ENCODE peak calls at places on chromosomes 5 and 9, in eight cellular contexts. B is fibroblast of pulmonary artery, M is transverse colon, E is CD14-positive monocyte, R is HL-60, D is body of pancreas, J is endothelial cell, P is AG04450. N is an unnamed sample.

GRCh38 chr9:126704157-126704941 is 90.6 kb downstream of the LMX1B start:
- DNase-seq in B (peak), M (no peak), E (no peak), R (no peak), D (no peak), J (peak), P (no peak), N (no peak)

GRCh38 chr5:80143491-80143890 is 108.3 kb downstream of the THBS4 start:
- DNase-seq in B (no peak), M (no peak), E (no peak), R (no peak), D (no peak), J (no peak), P (no peak), N (no peak)

GRCh38 chr5:31186672-31187267 is 6.7 kb upstream of the CDH6 start:
- DNase-seq in B (peak), M (no peak), E (no peak), R (peak), D (no peak), J (no peak), P (peak), N (no peak)

GRCh38 chr5:107673106-107673367 is 2.3 kb upstream of the EFNA5 start:
- DNase-seq in B (no peak), M (no peak), E (no peak), R (no peak), D (no peak), J (no peak), P (no peak), N (no peak)

GRCh38 chr5:181133610-181134231 is 2.8 kb upstream of the OR2V1 start:
- DNase-seq in B (peak), M (peak), E (no peak), R (no peak), D (no peak), J (no peak), P (peak), N (no peak)

GRCh38 chr5:7927466-7928375 is 58.8 kb downstream of the MTRR start:
- DNase-seq in B (peak), M (peak), E (no peak), R (no peak), D (peak), J (peak), P (peak), N (peak)

GRCh38 chr9:16871358-16872151 is 1.1 kb upstream of the BNC2 start:
- DNase-seq in B (peak), M (peak), E (peak), R (peak), D (peak), J (peak), P (no peak), N (peak)

GRCh38 chr9:136754059-136754572 is 3.9 kb downstream of the LCN8 start:
- DNase-seq in B (no peak), M (no peak), E (no peak), R (no peak), D (no peak), J (no peak), P (no peak), N (no peak)

GRCh38 chr9:8732367-8733075 is 932.9 kb upstream of the DMAC1 start:
- DNase-seq in B (no peak), M (no peak), E (no peak), R (no peak), D (no peak), J (no peak), P (no peak), N (no peak)

GRCh38 chr5:124721336-124721735 is 25.1 kb downstream of the ZNF608 start:
- DNase-seq in B (no peak), M (no peak), E (no peak), R (no peak), D (no peak), J (no peak), P (no peak), N (no peak)

GRCh38 chr9:71647094-71647591 is 121.2 kb downstream of the CEMIP2 start:
- DNase-seq in B (peak), M (peak), E (peak), R (peak), D (peak), J (peak), P (peak), N (no peak)

GRCh38 chr5:180143656-180144364 is 65.2 kb downstream of the RASGEF1C start:
- DNase-seq in B (no peak), M (no peak), E (no peak), R (no peak), D (no peak), J (no peak), P (no peak), N (no peak)

GRCh38 chr9:91966503-91966902 is 16.5 kb upstream of the ROR2 start:
- DNase-seq in B (no peak), M (no peak), E (no peak), R (no peak), D (no peak), J (no peak), P (no peak), N (no peak)

GRCh38 chr9:135769489-135770202 is 67.7 kb downstream of the KCNT1 start:
- DNase-seq in B (no peak), M (no peak), E (no peak), R (no peak), D (no peak), J (no peak), P (no peak), N (no peak)

GRCh38 chr5:74056789-74057164 is 430.8 kb downstream of the ARHGEF28 start:
- DNase-seq in B (peak), M (peak), E (no peak), R (no peak), D (peak), J (no peak), P (no peak), N (no peak)

GRCh38 chr5:169803077-169803981 is 166.3 kb downstream of the DOCK2 start:
- DNase-seq in B (peak), M (peak), E (peak), R (peak), D (no peak), J (no peak), P (peak), N (no peak)

DNA sequence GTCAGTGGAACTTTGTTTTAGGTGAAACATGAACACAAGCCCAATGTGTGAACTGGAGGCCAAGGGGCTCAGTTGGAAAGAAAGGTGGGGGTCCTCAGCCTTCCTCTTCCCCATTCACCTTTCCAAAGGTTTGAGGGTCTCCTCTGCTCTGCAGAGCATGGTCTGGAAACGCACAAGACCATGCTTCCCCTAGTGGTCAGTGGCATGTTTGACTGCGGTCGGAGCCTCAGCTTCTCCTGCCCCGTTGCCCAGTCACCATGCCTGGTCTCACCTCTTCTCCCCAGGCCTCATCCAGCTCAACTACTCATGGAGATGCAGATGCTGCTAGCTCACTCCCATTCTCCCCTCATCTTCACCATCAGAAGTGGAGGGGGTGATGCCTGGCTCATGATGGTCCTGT is 340.3 kb downstream of the GADD45G start:
- DNase-seq in B (no peak), M (no peak), E (no peak), R (no peak), D (no peak), J (peak), P (no peak), N (no peak)
- TF ChIP-seq CTCF in B (no peak), M (no peak), E (peak), R (no peak), D (no peak), J (peak), P (no peak), N (no peak)

GRCh38 chr5:123119334-123119986 is 30.4 kb downstream of the PRDM6 start:
- DNase-seq in B (peak), M (no peak), E (no peak), R (no peak), D (no peak), J (peak), P (no peak), N (no peak)
- TF ChIP-seq CTCF in B (no peak), M (no peak), E (no peak), R (no peak), D (peak), J (no peak), P (peak), N (no peak)

GRCh38 chr5:59500014-59500413 is 393.5 kb downstream of the PDE4D start:
- DNase-seq in B (no peak), M (no peak), E (no peak), R (no peak), D (no peak), J (no peak), P (no peak), N (no peak)

GRCh38 chr5:59491944-59492343 is 401.6 kb downstream of the PDE4D start:
- DNase-seq in B (no peak), M (no peak), E (no peak), R (no peak), D (no peak), J (no peak), P (no peak), N (no peak)

GRCh38 chr5:59496524-59497134 is 396.9 kb downstream of the PDE4D start:
- DNase-seq in B (peak), M (no peak), E (no peak), R (no peak), D (no peak), J (peak), P (no peak), N (no peak)
- TF ChIP-seq CTCF in B (peak), M (peak), E (peak), R (no peak), D (peak), J (peak), P (peak), N (no peak)

GRCh38 chr9:113590991-113591898 is 127.7 kb downstream of the RGS3 start:
- DNase-seq in B (peak), M (peak), E (peak), R (no peak), D (peak), J (peak), P (no peak), N (peak)

GRCh38 chr9:113589407-113589806 is 125.9 kb downstream of the RGS3 start:
- DNase-seq in B (no peak), M (no peak), E (peak), R (no peak), D (no peak), J (peak), P (no peak), N (no peak)

GRCh38 chr9:113590389-113590788 is 126.9 kb downstream of the RGS3 start:
- DNase-seq in B (no peak), M (no peak), E (peak), R (no peak), D (no peak), J (no peak), P (no peak), N (no peak)

GRCh38 chr9:113588936-113589335 is 125.4 kb downstream of the RGS3 start:
- DNase-seq in B (no peak), M (no peak), E (peak), R (no peak), D (no peak), J (no peak), P (no peak), N (no peak)

DNA sequence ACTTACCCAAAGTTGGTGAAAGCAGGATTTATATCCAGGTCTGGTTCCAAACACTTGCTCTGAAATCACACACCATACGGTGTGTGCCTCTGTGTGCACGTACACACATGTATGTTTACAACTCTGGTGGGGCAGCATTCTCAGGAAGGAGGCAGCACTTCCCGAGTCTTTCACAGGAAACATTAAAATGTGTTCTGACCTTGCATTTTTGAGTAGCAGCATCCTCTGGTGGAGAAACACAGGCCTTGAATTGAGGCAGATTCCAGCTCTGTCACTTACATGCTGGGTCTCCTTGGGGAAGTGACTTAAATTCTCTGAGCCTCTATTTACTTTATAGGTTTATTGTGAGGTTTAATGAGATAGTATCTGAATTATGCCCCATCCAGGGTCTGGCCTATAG is 126.4 kb downstream of the RGS3 start:
- DNase-seq in B (peak), M (no peak), E (no peak), R (no peak), D (no peak), J (no peak), P (no peak), N (no peak)
- TF ChIP-seq CTCF in B (peak), M (peak), E (peak), R (peak), D (peak), J (no peak), P (peak), N (no peak)

GRCh38 chr5:66807743-66808142 is 211.6 kb downstream of the MAST4 start:
- DNase-seq in B (peak), M (peak), E (no peak), R (no peak), D (no peak), J (no peak), P (peak), N (no peak)
- TF ChIP-seq CTCF in B (peak), M (peak), E (no peak), R (no peak), D (peak), J (no peak), P (peak), N (no peak)

DNA sequence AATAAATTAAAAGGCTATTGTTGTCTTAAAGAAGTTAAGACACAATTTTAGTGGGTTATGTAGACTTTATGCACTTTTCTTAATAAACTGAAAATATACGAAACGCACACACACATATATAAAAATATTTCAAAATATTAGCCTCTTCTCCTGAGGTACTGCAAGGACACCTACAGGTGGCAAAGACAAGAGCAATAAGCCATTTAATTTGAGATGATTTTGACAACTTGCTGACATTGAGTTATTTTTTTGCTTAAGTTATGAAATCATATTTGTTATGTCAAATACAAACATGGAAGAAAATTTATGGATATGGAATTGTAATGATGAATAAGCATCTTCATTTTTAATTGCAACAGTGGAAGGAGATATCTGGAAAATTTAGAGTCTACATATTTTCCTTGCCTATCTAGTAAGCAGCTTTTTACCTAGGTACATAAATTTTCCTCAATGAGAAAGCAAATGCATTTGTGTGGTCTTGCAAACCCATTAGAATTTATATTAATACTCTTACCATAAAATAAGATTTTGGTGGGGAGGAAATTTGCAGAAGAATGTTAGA is 301.6 kb downstream of the ISL1 start:
- DNase-seq in B (peak), M (no peak), E (no peak), R (no peak), D (no peak), J (no peak), P (no peak), N (no peak)
- TF ChIP-seq CTCF in B (no peak), M (no peak), E (no peak), R (no peak), D (no peak), J (no peak), P (no peak), N (no peak)

DNA sequence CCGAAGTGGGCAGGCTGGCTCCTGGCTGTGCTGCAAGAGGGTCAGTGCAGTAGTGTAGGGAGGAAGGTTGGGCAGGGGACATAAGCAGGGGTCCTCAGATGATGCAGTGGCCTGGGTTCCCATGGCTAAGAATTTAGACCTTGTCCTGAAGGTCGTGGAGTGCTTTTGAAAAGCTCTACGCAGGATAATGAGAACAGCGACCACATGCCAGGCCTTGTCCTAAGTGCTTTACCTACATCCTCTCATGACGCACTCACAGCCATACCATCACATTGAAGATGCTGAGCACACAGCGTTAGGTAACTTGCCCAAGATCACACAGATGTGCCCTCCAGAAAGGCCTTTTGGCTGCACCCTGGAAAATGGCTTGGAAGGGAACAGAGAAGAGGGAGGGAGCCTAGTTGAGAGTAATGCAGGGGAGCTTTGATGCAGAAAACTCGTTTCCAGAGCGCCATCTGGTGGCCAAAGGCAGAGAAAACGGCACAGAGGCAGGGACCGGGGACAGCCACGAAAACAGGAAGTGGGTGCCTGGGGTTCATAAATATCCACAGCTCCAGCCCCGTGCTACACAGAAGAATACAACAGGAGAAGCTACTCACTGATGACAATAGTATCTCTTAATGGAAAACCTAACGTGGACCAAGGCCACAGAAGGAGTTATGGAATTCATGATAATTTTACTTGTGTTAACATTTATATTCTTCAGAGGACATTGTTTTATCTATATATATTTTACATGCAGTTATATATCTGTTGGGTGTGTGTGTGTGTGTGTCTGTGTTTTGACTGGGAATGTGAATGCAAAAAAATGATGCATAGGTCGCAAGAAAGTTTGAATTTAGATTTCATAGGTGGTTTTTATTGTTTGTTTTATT is 2.7 kb upstream of the PCDH12 start:
- DNase-seq in B (peak), M (peak), E (peak), R (peak), D (peak), J (peak), P (peak), N (peak)
- TF ChIP-seq CTCF in B (peak), M (peak), E (peak), R (peak), D (peak), J (peak), P (peak), N (peak)

DNA sequence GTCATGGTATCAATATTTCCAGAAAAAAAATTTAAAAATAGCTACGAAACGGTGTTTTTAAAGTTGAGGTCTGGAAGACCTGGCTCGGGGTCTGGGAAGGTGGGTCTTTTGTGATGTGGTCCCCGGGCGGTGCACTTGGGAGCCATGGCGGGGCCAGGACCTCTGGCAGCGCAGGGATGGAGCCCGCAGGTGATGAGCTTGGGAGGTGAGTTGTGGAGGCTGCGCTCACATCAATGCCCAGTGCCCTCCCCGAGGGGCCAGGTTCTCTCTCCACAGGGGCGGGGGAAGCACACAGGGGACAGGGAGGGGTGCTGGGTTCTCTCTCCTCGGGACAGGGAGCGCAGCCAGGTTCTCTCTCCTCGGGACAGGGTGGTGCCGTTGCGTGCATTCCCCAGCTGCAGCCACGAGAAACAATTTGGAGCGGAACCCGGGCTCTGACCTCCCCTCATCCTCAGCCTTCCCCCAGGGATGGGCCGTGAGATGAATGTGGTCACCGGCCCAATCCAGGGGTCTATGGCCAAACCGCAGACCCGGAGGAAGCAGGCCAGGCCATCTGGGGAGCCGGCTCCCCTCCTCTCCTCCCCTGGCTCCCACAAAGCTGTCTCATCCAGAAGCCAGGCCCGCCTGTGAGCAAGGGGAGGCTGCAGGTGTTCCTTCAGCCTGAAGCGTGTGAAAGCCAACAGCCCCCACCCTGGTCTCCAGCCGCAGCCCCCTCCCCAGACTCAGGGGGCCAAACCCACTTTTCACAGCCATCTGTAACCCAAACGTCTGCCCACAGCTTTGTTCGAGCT is 25.9 kb downstream of the DBH start:
- DNase-seq in B (no peak), M (no peak), E (no peak), R (no peak), D (no peak), J (no peak), P (no peak), N (no peak)
- TF ChIP-seq CTCF in B (no peak), M (no peak), E (no peak), R (no peak), D (no peak), J (no peak), P (no peak), N (no peak)

N was measured in mesothelial cell of epicardium.